ENCODE peak calls at places on chromosomes 2 and 18, in four cellular contexts. G is CD8-positive, alpha-beta T cell; H is hepatocyte; F is heart left ventricle. K is an unnamed sample.

GRCh38 chr18:35696307-35696706 is 114.8 kb downstream of the GALNT1 start:
- DNase-seq in H (no peak), F (no peak), G (no peak), K (no peak)

GRCh38 chr2:163345795-163346573 is 389.8 kb downstream of the FIGN start:
- DNase-seq in H (peak; percentile 77), G (no peak), F (no peak), K (no peak)

GRCh38 chr2:181047829-181048228 is 67.4 kb downstream of the UBE2E3 start:
- DNase-seq in F (no peak), G (no peak), H (no peak), K (no peak)

GRCh38 chr18:61554117-61554776 is 221.0 kb downstream of the CDH20 start:
- DNase-seq in H (no peak), F (no peak), G (peak; percentile 4), K (no peak)

GRCh38 chr2:201765799-201766198 is 14.9 kb downstream of the ALS2 start:
- DNase-seq in H (no peak), G (no peak), F (no peak), K (no peak)

GRCh38 chr2:109368798-109369197 is 239.8 kb downstream of the SH3RF3 start:
- DNase-seq in H (no peak), F (no peak), G (no peak), K (no peak)

GRCh38 chr2:203673933-203674332 is 32.5 kb upstream of the CD28 start:
- DNase-seq in F (no peak), H (no peak), G (no peak), K (no peak)

GRCh38 chr18:9638886-9639285 is 24.5 kb upstream of the PPP4R1 start:
- DNase-seq in H (no peak), F (no peak), G (no peak), K (no peak)

GRCh38 chr2:209331291-209331844 is 92.5 kb upstream of the MAP2 start:
- DNase-seq in G (no peak), H (peak; percentile 48), F (no peak), K (no peak)

GRCh38 chr2:38661306-38661705 is 4.6 kb upstream of the GALM start:
- DNase-seq in H (no peak), F (no peak), G (no peak), K (no peak)

GRCh38 chr2:108182489-108182888 is 57.3 kb upstream of the SULT1C3 start:
- DNase-seq in G (no peak), H (no peak), F (no peak), K (no peak)

GRCh38 chr2:31238906-31239841 is 5.2 kb downstream of the EHD3 start:
- DNase-seq in H (no peak), F (peak; percentile 27), G (no peak), K (no peak)

GRCh38 chr2:170873035-170873692 is 55.9 kb upstream of the GORASP2 start:
- DNase-seq in G (peak; percentile 63), F (peak; percentile 50), H (peak; percentile 86), K (peak; percentile 9)

GRCh38 chr2:47226124-47227040 is 71.3 kb upstream of the STPG4 start:
- DNase-seq in G (no peak), H (peak; percentile 44), F (no peak), K (no peak)

GRCh38 chr2:89780318-89780717 is 1088.8 kb downstream of the RPIA start:
- DNase-seq in F (no peak), G (no peak), H (no peak), K (no peak)
- H3K9me3 ChIP-seq in F (peaks cover 12% of the 10 kb centered on the region), G (peaks cover 21% of the 10 kb centered on the region), H (peaks cover 70% of the 10 kb centered on the region), K (peaks cover 14% of the 10 kb centered on the region)

GRCh38 chr2:234701841-234702240 is 205.0 kb upstream of the ARL4C start:
- DNase-seq in G (no peak), H (no peak), F (no peak), K (no peak)

GRCh38 chr2:234702731-234703225 is 205.9 kb upstream of the ARL4C start:
- DNase-seq in F (no peak), H (no peak), G (no peak), K (no peak)

GRCh38 chr2:234695981-234696380 is 199.1 kb upstream of the ARL4C start:
- DNase-seq in F (no peak), G (no peak), H (no peak), K (no peak)

GRCh38 chr2:234701421-234701820 is 204.5 kb upstream of the ARL4C start:
- DNase-seq in F (no peak), G (no peak), H (no peak), K (no peak)

GRCh38 chr2:234699456-234699855 is 202.6 kb upstream of the ARL4C start:
- DNase-seq in F (no peak), H (no peak), G (no peak), K (no peak)
- H3K9me3 ChIP-seq in F (no peaks in the 10 kb centered on the region), H (no peaks in the 10 kb centered on the region), G (no peaks in the 10 kb centered on the region), K (peaks cover 6% of the 10 kb centered on the region)

GRCh38 chr2:100239513-100240210 is 82.6 kb downstream of the LONRF2 start:
- DNase-seq in G (no peak), H (no peak), F (no peak), K (no peak)

GRCh38 chr2:100242416-100242815 is 79.9 kb downstream of the LONRF2 start:
- DNase-seq in F (no peak), H (no peak), G (no peak), K (no peak)

GRCh38 chr2:100240386-100240785 is 81.9 kb downstream of the LONRF2 start:
- DNase-seq in F (no peak), G (no peak), H (no peak), K (no peak)

GRCh38 chr2:100242891-100243670 is 79.2 kb downstream of the LONRF2 start:
- DNase-seq in F (peak; percentile 73), G (peak; percentile 6), H (peak; percentile 82), K (no peak)

DNA sequence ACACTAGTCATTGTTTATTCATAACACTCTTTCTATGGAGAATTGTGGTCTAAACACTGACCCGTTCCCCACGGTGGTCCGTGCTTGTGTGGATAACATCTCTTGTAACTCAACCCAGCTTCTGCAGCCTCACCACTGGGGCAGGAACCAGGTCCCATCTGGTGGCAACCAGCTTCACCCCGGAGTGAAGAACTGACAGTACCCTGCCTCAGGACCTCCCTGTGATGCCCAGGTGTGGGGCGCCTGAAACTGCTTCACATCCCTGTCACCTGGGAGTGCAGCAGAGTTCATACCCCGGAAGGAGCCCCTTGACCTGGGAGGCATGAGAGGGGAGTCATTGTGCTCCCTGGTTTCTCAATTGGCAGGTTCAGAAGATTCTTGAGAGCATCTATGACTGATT is 81.1 kb downstream of the LONRF2 start:
- DNase-seq in F (no peak), H (no peak), G (no peak), K (no peak)
- H3K9me3 ChIP-seq in F (no peaks in the 10 kb centered on the region), H (no peaks in the 10 kb centered on the region), G (no peaks in the 10 kb centered on the region), K (no peaks in the 10 kb centered on the region)

DNA sequence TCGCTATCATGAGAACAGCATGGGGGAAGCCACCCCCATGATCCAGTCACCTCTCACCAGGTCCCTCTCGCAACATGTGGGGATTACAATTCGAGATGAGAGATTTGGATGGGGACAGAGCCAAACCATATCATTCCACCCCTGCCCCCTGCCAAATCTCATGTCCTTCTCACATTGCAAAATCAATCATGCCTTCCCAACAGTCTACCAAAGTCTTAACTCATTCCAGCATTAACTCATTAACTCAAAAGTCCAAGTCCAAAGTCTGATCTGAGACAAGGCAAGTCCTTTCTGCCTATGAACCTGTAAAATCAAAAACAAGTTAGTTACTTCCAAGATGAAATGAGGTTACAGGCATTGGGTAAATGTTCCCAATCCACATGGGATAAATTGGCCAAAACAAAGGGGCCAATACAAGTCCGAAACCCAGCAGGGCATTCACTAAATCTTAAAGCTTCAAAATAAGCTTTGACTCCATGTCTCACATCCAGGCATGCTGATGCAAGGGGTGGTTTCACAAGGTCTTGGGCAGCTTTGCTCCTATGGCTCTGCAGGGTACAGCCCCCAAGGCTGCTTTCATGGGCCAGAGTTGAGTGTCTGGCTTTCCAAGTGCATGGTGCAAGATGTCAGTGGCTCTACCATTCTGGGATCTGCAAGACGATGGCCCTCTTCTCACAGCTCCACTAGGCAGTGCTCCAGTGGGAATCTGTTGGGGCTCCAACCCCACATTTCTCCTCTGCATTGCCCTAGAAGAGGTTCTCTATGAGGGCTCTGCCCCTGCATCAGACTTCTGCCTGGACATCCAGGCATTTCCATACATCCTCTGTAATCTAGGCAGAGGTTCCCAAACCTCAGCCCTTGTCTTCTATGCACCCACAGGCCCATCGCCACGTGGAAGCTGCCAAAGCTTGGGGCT is 14.8 kb downstream of the TAF1B start:
- DNase-seq in F (no peak), H (no peak), G (no peak), K (no peak)
- H3K9me3 ChIP-seq in F (no peaks in the 10 kb centered on the region), H (no peaks in the 10 kb centered on the region), G (no peaks in the 10 kb centered on the region), K (no peaks in the 10 kb centered on the region)

GRCh38 chr2:80589070-80589469 is 284.5 kb upstream of the LRRTM1 start:
- DNase-seq in H (no peak), F (no peak), G (no peak), K (no peak)

GRCh38 chr2:80591233-80591632 is 286.7 kb upstream of the LRRTM1 start:
- DNase-seq in G (no peak), F (no peak), H (no peak), K (no peak)

GRCh38 chr2:80592106-80592505 is 287.6 kb upstream of the LRRTM1 start:
- DNase-seq in G (no peak), F (no peak), H (no peak), K (no peak)
- H3K9me3 ChIP-seq in G (no peaks in the 10 kb centered on the region), F (no peaks in the 10 kb centered on the region), H (no peaks in the 10 kb centered on the region), K (peaks cover 5% of the 10 kb centered on the region)

GRCh38 chr2:873651-874580 is 76.7 kb upstream of the SNTG2 start:
- DNase-seq in F (no peak), G (no peak), H (no peak), K (no peak)

GRCh38 chr2:873027-873426 is 77.6 kb upstream of the SNTG2 start:
- DNase-seq in H (no peak), F (no peak), G (no peak), K (no peak)

GRCh38 chr2:878245-878930 is 72.3 kb upstream of the SNTG2 start:
- DNase-seq in G (no peak), F (no peak), H (no peak), K (no peak)

GRCh38 chr2:877747-878146 is 72.9 kb upstream of the SNTG2 start:
- DNase-seq in F (no peak), G (no peak), H (no peak), K (no peak)

DNA sequence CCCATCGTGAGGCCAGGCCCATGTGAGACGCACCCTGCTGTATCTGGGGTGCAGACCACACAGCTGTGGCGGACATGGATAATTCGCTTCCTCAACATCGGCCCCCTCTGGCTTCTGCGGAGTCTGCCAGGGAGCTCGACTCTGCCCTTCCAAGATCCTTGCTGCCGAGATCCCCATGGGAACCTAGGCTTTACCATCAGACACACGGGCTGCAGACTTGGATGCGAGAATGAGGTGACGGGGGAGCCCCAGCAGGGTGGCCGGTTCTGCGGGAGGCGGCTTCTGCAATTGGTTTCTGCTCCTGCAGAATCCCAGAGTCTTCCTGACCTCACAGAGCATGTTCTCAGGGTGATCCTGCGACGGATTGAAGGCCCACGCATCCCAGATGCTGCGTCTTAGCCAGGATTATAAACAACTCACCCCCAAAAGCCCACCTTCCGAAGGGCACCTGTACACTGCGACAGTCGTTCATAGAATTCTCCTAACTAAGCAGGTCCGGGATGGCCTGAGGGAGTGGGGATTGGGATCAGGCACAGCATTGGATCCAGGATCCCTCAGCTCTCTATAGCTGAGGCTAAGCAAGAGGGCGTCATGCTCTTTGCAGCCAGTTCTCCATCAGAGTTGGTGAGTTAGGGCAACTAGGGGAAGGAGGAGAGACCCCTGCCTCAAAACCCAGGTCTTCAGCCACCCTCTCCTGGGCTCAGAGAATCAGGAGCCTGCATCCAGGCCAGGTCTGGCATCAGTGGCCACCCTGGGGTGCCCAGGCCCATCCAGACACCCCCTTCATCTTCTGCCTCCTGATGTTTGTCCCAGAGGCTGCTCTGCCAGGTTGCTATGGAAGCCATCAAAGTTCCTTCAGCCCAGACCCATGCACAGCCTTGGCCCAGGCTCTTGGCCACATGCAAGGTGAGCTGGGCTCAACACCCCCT is 74.7 kb upstream of the SNTG2 start:
- DNase-seq in G (no peak), F (no peak), H (no peak), K (no peak)
- H3K9me3 ChIP-seq in G (no peaks in the 10 kb centered on the region), F (no peaks in the 10 kb centered on the region), H (no peaks in the 10 kb centered on the region), K (no peaks in the 10 kb centered on the region)